ENCODE peak calls at places on chromosomes 3 and 15, in four cellular contexts. C, H, O and A are unnamed samples.

GRCh38 chr3:25783661-25784512 is 644 bp upstream of the NGLY1 start:
- DNase-seq in C (no peak), H (no peak), O (no peak), A (peak)

GRCh38 chr3:40379674-40380306 is 7.2 kb upstream of the ENTPD3 start:
- DNase-seq in C (no peak), H (no peak), O (no peak), A (no peak)

GRCh38 chr15:70358871-70359647 is 261.3 kb upstream of the TLE3 start:
- DNase-seq in C (no peak), H (no peak), O (no peak), A (no peak)

GRCh38 chr3:27324695-27325094 is 44.5 kb downstream of the NEK10 start:
- DNase-seq in C (no peak), H (no peak), O (no peak), A (peak)

GRCh38 chr15:81106560-81106959 is 27.5 kb upstream of the CFAP161 start:
- DNase-seq in C (peak), H (peak), O (peak), A (peak)

GRCh38 chr3:60030982-60031381 is 981.2 kb upstream of the CFAP20DC start:
- DNase-seq in C (no peak), H (no peak), O (no peak), A (no peak)

GRCh38 chr3:158961911-158962310 is 160.1 kb downstream of the MFSD1 start:
- DNase-seq in C (no peak), H (no peak), O (no peak), A (no peak)

GRCh38 chr3:51817375-51817774 is 38.3 kb upstream of the IQCF6 start:
- DNase-seq in C (no peak), H (no peak), O (no peak), A (no peak)

GRCh38 chr3:22269827-22270226 is 518.8 kb upstream of the ZNF385D start:
- DNase-seq in C (no peak), H (no peak), O (no peak), A (no peak)

GRCh38 chr15:50979041-50979440 is 70.6 kb downstream of the AP4E1 start:
- DNase-seq in C (no peak), H (no peak), O (no peak), A (no peak)

GRCh38 chr3:84308379-84308778 is 650.4 kb upstream of the CADM2 start:
- DNase-seq in C (no peak), H (no peak), O (no peak), A (no peak)

GRCh38 chr3:38374221-38374620 is 27.6 kb downstream of the XYLB start:
- DNase-seq in C (no peak), H (peak), O (no peak), A (no peak)

GRCh38 chr15:88202231-88202630 is 54.3 kb downstream of the NTRK3 start:
- DNase-seq in C (no peak), H (no peak), O (no peak), A (no peak)

GRCh38 chr15:32688151-32688639 is 29.6 kb upstream of the GREM1 start:
- DNase-seq in C (peak), H (no peak), O (no peak), A (peak)

GRCh38 chr3:114435733-114436132 is 141.9 kb downstream of the TIGIT start:
- DNase-seq in C (no peak), H (no peak), O (no peak), A (no peak)

GRCh38 chr3:108331792-108332191 is 35.4 kb downstream of the HHLA2 start:
- DNase-seq in C (no peak), H (no peak), O (no peak), A (no peak)

GRCh38 chr3:151347432-151347831 is 18.1 kb upstream of the P2RY13 start:
- DNase-seq in C (no peak), H (no peak), O (no peak), A (no peak)

GRCh38 chr3:53350652-53351051 is 3.3 kb upstream of the DCP1A start:
- DNase-seq in C (no peak), H (no peak), O (no peak), A (peak)

GRCh38 chr15:101578443-101578894 is 73.7 kb downstream of the TM2D3 start:
- DNase-seq in C (no peak), H (no peak), O (no peak), A (peak)

GRCh38 chr3:18087963-18088362 is 337.2 kb downstream of the SATB1 start:
- DNase-seq in C (no peak), H (no peak), O (no peak), A (no peak)

GRCh38 chr3:136207741-136208140 is 11.6 kb upstream of the MSL2 start:
- DNase-seq in C (no peak), H (no peak), O (no peak), A (no peak)

GRCh38 chr15:59313703-59314332 is 58.9 kb downstream of the MYO1E start:
- DNase-seq in C (peak), H (no peak), O (no peak), A (peak)

GRCh38 chr3:71202848-71203390 is 380.6 kb downstream of the FOXP1 start:
- DNase-seq in C (no peak), H (no peak), O (no peak), A (no peak)

GRCh38 chr3:11638669-11639402 is 4.9 kb downstream of the VGLL4 start:
- DNase-seq in C (peak), H (no peak), O (no peak), A (no peak)

GRCh38 chr15:71559098-71559497 is 251.3 kb upstream of the NR2E3 start:
- DNase-seq in C (no peak), H (no peak), O (no peak), A (no peak)

GRCh38 chr3:69822501-69822900 is 83.2 kb downstream of the MITF start:
- DNase-seq in C (no peak), H (no peak), O (no peak), A (no peak)

GRCh38 chr15:82298520-82298919 is 35.9 kb downstream of the SAXO2 start:
- DNase-seq in C (no peak), H (peak), O (peak), A (no peak)

GRCh38 chr15:90906181-90906849 is 3.2 kb downstream of the MAN2A2 start:
- DNase-seq in C (no peak), H (no peak), O (no peak), A (no peak)

GRCh38 chr3:49124203-49124602 is 3.6 kb upstream of the USP19 start:
- DNase-seq in C (no peak), H (no peak), O (no peak), A (no peak)

GRCh38 chr3:101383156-101383575 is 62.8 kb upstream of the IMPG2 start:
- DNase-seq in C (no peak), H (no peak), O (no peak), A (no peak)

GRCh38 chr15:83323296-83323711 is 38.8 kb upstream of the BNC1 start:
- DNase-seq in C (no peak), H (no peak), O (no peak), A (no peak)

GRCh38 chr3:80018375-80018774 is 250.6 kb upstream of the ROBO1 start:
- DNase-seq in C (no peak), H (no peak), O (no peak), A (no peak)

GRCh38 chr3:182704926-182705325 is 88.4 kb upstream of the ATP11B start:
- DNase-seq in C (no peak), H (no peak), O (no peak), A (no peak)

GRCh38 chr3:53820756-53821580 is 25.3 kb downstream of the CHDH start:
- DNase-seq in C (no peak), H (no peak), O (no peak), A (no peak)

GRCh38 chr3:29755416-29755815 is 474.5 kb downstream of the RBMS3 start:
- DNase-seq in C (no peak), H (no peak), O (no peak), A (no peak)

GRCh38 chr3:106765342-106765741 is 611.9 kb upstream of the CCDC54 start:
- DNase-seq in C (no peak), H (no peak), O (no peak), A (no peak)

GRCh38 chr3:27423463-27423862 is 54.3 kb upstream of the NEK10 start:
- DNase-seq in C (no peak), H (no peak), O (no peak), A (no peak)

GRCh38 chr3:188046561-188047213 is 107.3 kb upstream of the LPP start:
- DNase-seq in C (no peak), H (no peak), O (no peak), A (no peak)

GRCh38 chr15:68384451-68385239 is 47.3 kb downstream of the ITGA11 start:
- DNase-seq in C (no peak), H (no peak), O (no peak), A (no peak)